ENCODE peak calls at places on chromosomes 3 and 15, in seven cellular contexts. M, F, O, E, U, W and S are unnamed samples.

GRCh38 chr15:38860253-38860652 is 295.6 kb upstream of the RASGRP1 start:
- ATAC-seq in O (no peak), W (no peak), U (no peak), E (no peak), M (no peak), F (no peak), S (no peak)

GRCh38 chr15:84647726-84648125 is 6.4 kb downstream of the WDR73 start:
- ATAC-seq in O (no peak), E (peak; percentile 9), M (no peak), F (no peak), U (no peak), W (no peak), S (no peak)

GRCh38 chr3:43620953-43621405 is 832 bp downstream of the ANO10 start:
- ATAC-seq in E (peak; percentile 30), M (no peak), U (no peak), F (no peak), O (no peak), W (peak; percentile 36), S (no peak)

GRCh38 chr3:43854916-43855315 is 164.2 kb downstream of the ABHD5 start:
- ATAC-seq in M (no peak), U (no peak), W (no peak), F (no peak), O (no peak), E (no peak), S (no peak)

GRCh38 chr3:55604846-55605245 is 117.7 kb upstream of the WNT5A start:
- ATAC-seq in F (no peak), W (no peak), U (no peak), O (no peak), M (no peak), E (no peak), S (no peak)

GRCh38 chr15:50879016-50879415 is 29.5 kb upstream of the AP4E1 start:
- ATAC-seq in E (no peak), F (no peak), W (no peak), U (peak; percentile 88), O (no peak), M (peak; percentile 70), S (no peak)

GRCh38 chr15:77748078-77749064 is 115.7 kb upstream of the LINGO1 start:
- ATAC-seq in M (no peak), E (peak; percentile 34), F (no peak), U (no peak), W (peak; percentile 55), O (no peak), S (no peak)

GRCh38 chr3:71189480-71189879 is 394.0 kb downstream of the FOXP1 start:
- ATAC-seq in F (no peak), O (no peak), E (no peak), U (peak; percentile 43), M (no peak), W (no peak), S (no peak)

GRCh38 chr15:83714888-83715287 is 61.0 kb downstream of the ADAMTSL3 start:
- ATAC-seq in W (no peak), M (no peak), O (no peak), E (no peak), F (no peak), U (no peak), S (peak; percentile 39)

GRCh38 chr3:50372349-50372748 is 13.0 kb upstream of the TMEM115 start:
- ATAC-seq in M (no peak), W (peak; percentile 46), F (no peak), E (peak; percentile 69), U (no peak), O (no peak), S (no peak)

GRCh38 chr15:70474367-70474681 is 289.0 kb downstream of the UACA start:
- ATAC-seq in O (no peak), U (peak; percentile 4), F (no peak), E (no peak), M (no peak), W (no peak), S (peak; percentile 49)

GRCh38 chr3:124923833-124924232 is 10.7 kb downstream of the MUC13 start:
- ATAC-seq in M (no peak), U (no peak), F (no peak), W (no peak), E (no peak), O (no peak), S (no peak)

GRCh38 chr3:86481031-86481430 is 509.9 kb downstream of the VGLL3 start:
- ATAC-seq in O (no peak), M (no peak), F (no peak), W (no peak), E (no peak), U (no peak), S (no peak)

GRCh38 chr15:74867562-74868458 is 5.4 kb downstream of the SCAMP2 start:
- ATAC-seq in F (no peak), E (no peak), O (no peak), M (no peak), W (no peak), U (no peak), S (no peak)

GRCh38 chr3:197792019-197792647 is 1.1 kb downstream of the LRCH3 start:
- ATAC-seq in W (no peak), E (no peak), U (peak; percentile 44), O (no peak), M (peak; percentile 19), F (no peak), S (no peak)

GRCh38 chr15:31236184-31237041 is 90.2 kb upstream of the KLF13 start:
- ATAC-seq in E (peak; percentile 55), O (peak; percentile 94), F (no peak), M (no peak), W (peak; percentile 92), U (no peak), S (peak; percentile 97)

GRCh38 chr3:111649180-111649579 is 54.0 kb upstream of the ZBED2 start:
- ATAC-seq in U (no peak), W (no peak), O (no peak), M (no peak), F (no peak), E (no peak), S (no peak)

GRCh38 chr15:43531018-43531667 is 13.7 kb downstream of the MAP1A start:
- ATAC-seq in M (no peak), E (peak; percentile 42), W (no peak), O (no peak), F (no peak), U (no peak), S (no peak)

GRCh38 chr15:74453925-74454763 is 6.8 kb downstream of the UBL7 start:
- ATAC-seq in W (no peak), F (peak; percentile 58), M (no peak), E (no peak), O (no peak), U (peak; percentile 94), S (no peak)

GRCh38 chr15:39472661-39473657 is 107.9 kb upstream of the THBS1 start:
- ATAC-seq in U (no peak), O (peak; percentile 93), W (no peak), E (no peak), M (no peak), F (no peak), S (peak; percentile 96)

GRCh38 chr3:151009981-151010380 is 37.5 kb upstream of the CLRN1 start:
- ATAC-seq in F (no peak), O (no peak), W (no peak), E (no peak), M (no peak), U (no peak), S (no peak)

GRCh38 chr3:190810957-190811356 is 51.5 kb downstream of the GMNC start:
- ATAC-seq in E (no peak), U (no peak), F (no peak), W (no peak), M (no peak), O (no peak), S (no peak)

GRCh38 chr15:65369148-65369547 is 8.7 kb downstream of the IGDCC3 start:
- ATAC-seq in F (no peak), O (no peak), U (no peak), W (no peak), M (no peak), E (no peak), S (no peak)

GRCh38 chr3:108100906-108101305 is 10.1 kb upstream of the CD47 start:
- ATAC-seq in W (no peak), E (no peak), U (peak; percentile 90), O (no peak), M (peak; percentile 67), F (peak; percentile 68), S (no peak)